ENCODE peak calls at places on chromosomes 2 and 18, in four cellular contexts. A, E, L and B are unnamed samples.

GRCh38 chr18:6487027-6487426 is 72.3 kb upstream of the L3MBTL4 start:
- DNase-seq in A (no peak), E (no peak), L (no peak), B (no peak)

GRCh38 chr18:49658871-49659378 is 97.1 kb downstream of the LIPG start:
- DNase-seq in A (no peak), E (no peak), L (peak), B (no peak)

GRCh38 chr18:12518326-12518725 is 110.6 kb downstream of the PRELID3A start:
- DNase-seq in A (no peak), E (no peak), L (no peak), B (no peak)

GRCh38 chr2:142682528-142682927 is 194.9 kb upstream of the KYNU start:
- DNase-seq in A (no peak), E (no peak), L (no peak), B (no peak)

GRCh38 chr2:68438455-68439303 is 28.4 kb downstream of the FBXO48 start:
- DNase-seq in A (no peak), E (peak), L (no peak), B (no peak)

GRCh38 chr2:182366625-182367024 is 60.2 kb downstream of the PDE1A start:
- DNase-seq in A (no peak), E (peak), L (no peak), B (no peak)

GRCh38 chr2:175880-176800 is 87.7 kb downstream of the SH3YL1 start:
- DNase-seq in A (no peak), E (no peak), L (no peak), B (no peak)

GRCh38 chr2:179273461-179273962 is 8.9 kb upstream of the SESTD1 start:
- DNase-seq in A (no peak), E (no peak), L (no peak), B (peak)

GRCh38 chr2:209977386-209978239 is 24.8 kb upstream of the RPE start:
- DNase-seq in A (no peak), E (no peak), L (no peak), B (no peak)

GRCh38 chr2:27966466-27966865 is 75.9 kb downstream of the BABAM2 start:
- DNase-seq in A (no peak), E (peak), L (no peak), B (no peak)

GRCh38 chr2:135742307-135742838 is 718 bp downstream of the UBXN4 start:
- DNase-seq in A (peak), E (peak), L (no peak), B (peak)

GRCh38 chr18:77068890-77069312 is 63.7 kb downstream of the MBP start:
- DNase-seq in A (no peak), E (no peak), L (no peak), B (no peak)

GRCh38 chr2:197256771-197257170 is 53.8 kb downstream of the ANKRD44 start:
- DNase-seq in A (no peak), E (no peak), L (no peak), B (no peak)

GRCh38 chr2:197256021-197256420 is 54.6 kb downstream of the ANKRD44 start:
- DNase-seq in A (no peak), E (no peak), L (no peak), B (no peak)

GRCh38 chr2:197251576-197251975 is 59.0 kb downstream of the ANKRD44 start:
- DNase-seq in A (no peak), E (no peak), L (no peak), B (no peak)

GRCh38 chr2:197255550-197255949 is 55.0 kb downstream of the ANKRD44 start:
- DNase-seq in A (peak), E (peak), L (peak), B (peak)

GRCh38 chr2:197254776-197255521 is 55.6 kb downstream of the ANKRD44 start:
- DNase-seq in A (no peak), E (no peak), L (no peak), B (no peak)
- H3K4me3 ChIP-seq in A (no peak), E (no peak), L (no peak), B (peak)

GRCh38 chr2:2170189-2170588 is 160.9 kb downstream of the MYT1L start:
- DNase-seq in A (no peak), E (no peak), L (no peak), B (no peak)

GRCh38 chr2:2161871-2162653 is 169.0 kb downstream of the MYT1L start:
- DNase-seq in A (no peak), E (no peak), L (no peak), B (no peak)

GRCh38 chr2:2166844-2167243 is 164.2 kb downstream of the MYT1L start:
- DNase-seq in A (no peak), E (no peak), L (no peak), B (no peak)

GRCh38 chr2:2164326-2164917 is 166.7 kb downstream of the MYT1L start:
- DNase-seq in A (no peak), E (no peak), L (no peak), B (no peak)

DNA sequence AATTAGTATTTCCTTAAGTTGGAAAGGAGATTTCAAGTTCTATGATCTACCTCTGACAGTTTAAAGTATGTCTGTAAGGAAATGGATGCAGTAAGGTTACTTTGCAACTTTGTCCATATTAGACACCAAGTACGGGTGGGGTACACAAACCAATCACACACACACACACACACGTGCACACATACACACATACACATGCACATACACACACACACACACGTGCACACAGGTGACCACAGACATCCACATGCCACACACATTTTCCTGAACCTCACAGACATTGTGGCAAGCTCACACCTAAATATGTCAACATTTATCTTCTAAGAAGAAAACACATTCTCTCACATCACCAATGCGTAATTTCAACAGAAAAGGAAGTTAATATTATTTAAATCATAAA is 165.9 kb downstream of the MYT1L start:
- DNase-seq in A (no peak), E (no peak), L (no peak), B (no peak)
- TF ChIP-seq CTCF in A (no peak), E (no peak), L (no peak), B (no peak)

GRCh38 chr2:18900691-18901113 is 311.3 kb upstream of the NT5C1B start:
- DNase-seq in A (no peak), E (no peak), L (no peak), B (no peak)
- H3K4me3 ChIP-seq in A (no peak), E (no peak), L (no peak), B (no peak)

GRCh38 chr2:239315308-239315707 is 85.5 kb downstream of the HDAC4 start:
- DNase-seq in A (no peak), E (no peak), L (no peak), B (no peak)

GRCh38 chr2:239318091-239318725 is 82.6 kb downstream of the HDAC4 start:
- DNase-seq in A (no peak), E (no peak), L (peak), B (peak)

GRCh38 chr2:239319261-239319661 is 81.6 kb downstream of the HDAC4 start:
- DNase-seq in A (no peak), E (peak), L (peak), B (no peak)

GRCh38 chr2:239318790-239319189 is 82.0 kb downstream of the HDAC4 start:
- DNase-seq in A (no peak), E (no peak), L (peak), B (no peak)

GRCh38 chr2:239316562-239317465 is 84.0 kb downstream of the HDAC4 start:
- DNase-seq in A (no peak), E (peak), L (peak), B (peak)
- TF ChIP-seq CTCF in A (no peak), E (no peak), L (no peak), B (no peak)

GRCh38 chr18:2978208-2978607 is 34.7 kb downstream of the LPIN2 start:
- DNase-seq in A (no peak), E (no peak), L (no peak), B (no peak)
- H3K4me3 ChIP-seq in A (no peak), E (no peak), L (no peak), B (no peak)

GRCh38 chr18:58049000-58049688 is 5.1 kb downstream of the NEDD4L start:
- DNase-seq in A (no peak), E (no peak), L (no peak), B (no peak)

GRCh38 chr18:58052960-58053359 is 8.9 kb downstream of the NEDD4L start:
- DNase-seq in A (no peak), E (no peak), L (no peak), B (no peak)

GRCh38 chr18:58048243-58048642 is 4.2 kb downstream of the NEDD4L start:
- DNase-seq in A (no peak), E (no peak), L (no peak), B (no peak)

GRCh38 chr18:58054041-58054733 is 10.2 kb downstream of the NEDD4L start:
- DNase-seq in A (no peak), E (no peak), L (peak), B (no peak)

GRCh38 chr18:58051765-58052460 is 7.9 kb downstream of the NEDD4L start:
- DNase-seq in A (no peak), E (no peak), L (no peak), B (no peak)
- TF ChIP-seq CTCF in A (no peak), E (peak), L (peak), B (peak)

GRCh38 chr2:156434461-156435291 is 1.5 kb upstream of the GPD2 start:
- DNase-seq in A (no peak), E (no peak), L (no peak), B (no peak)

GRCh38 chr2:156437272-156437671 is 1.1 kb downstream of the GPD2 start:
- DNase-seq in A (no peak), E (peak), L (no peak), B (peak)

GRCh38 chr2:156436477-156437085 is 402 bp downstream of the GPD2 start:
- DNase-seq in A (no peak), E (peak), L (peak), B (no peak)

GRCh38 chr2:156435725-156436476 is at the start of gene GPD2:
- DNase-seq in A (peak), E (peak), L (peak), B (peak)

GRCh38 chr2:156435392-156435724 is 821 bp upstream of the GPD2 start:
- DNase-seq in A (no peak), E (no peak), L (no peak), B (no peak)
- H3K4me3 ChIP-seq in A (peak), E (peak), L (peak), B (peak)

GRCh38 chr2:63477686-63478085 is 110.6 kb downstream of the WDPCP start:
- DNase-seq in A (no peak), E (no peak), L (no peak), B (no peak)
- TF ChIP-seq CTCF in A (no peak), E (no peak), L (no peak), B (no peak)